ENCODE peak calls at places on chromosomes 3 and 15, in seven cellular contexts. S, D, O, Z, H, F and M are unnamed samples.

GRCh38 chr3:32175607-32176197 is 62.8 kb upstream of the CMTM8 start:
- DNase-seq in S (no peak), D (peak), O (no peak), Z (peak), H (peak), F (peak), M (peak)

GRCh38 chr3:142077155-142077858 is 72.0 kb downstream of the TFDP2 start:
- DNase-seq in S (no peak), D (no peak), O (no peak), Z (no peak), H (no peak), F (no peak), M (no peak)

GRCh38 chr15:79678032-79678701 is 218.6 kb downstream of the MTHFS start:
- DNase-seq in S (no peak), D (no peak), O (no peak), Z (no peak), H (no peak), F (no peak), M (no peak)

GRCh38 chr3:185423178-185423577 is 60.2 kb downstream of the MAP3K13 start:
- DNase-seq in S (no peak), D (peak), O (no peak), Z (peak), H (peak), F (no peak), M (no peak)

GRCh38 chr15:98241032-98241554 is 280.6 kb downstream of the ARRDC4 start:
- DNase-seq in S (no peak), D (no peak), O (no peak), Z (no peak), H (no peak), F (no peak), M (no peak)

GRCh38 chr15:88878720-88879184 is 16.6 kb downstream of the HAPLN3 start:
- DNase-seq in S (no peak), D (peak), O (no peak), Z (peak), H (peak), F (no peak), M (peak)

GRCh38 chr15:101489633-101490407 is at the start of gene PCSK6:
- DNase-seq in S (no peak), D (peak), O (no peak), Z (peak), H (no peak), F (no peak), M (peak)

GRCh38 chr3:11907667-11908660 is 61.3 kb upstream of the TAMM41 start:
- DNase-seq in S (no peak), D (no peak), O (no peak), Z (peak), H (no peak), F (no peak), M (peak)

GRCh38 chr15:97868964-97869363 is 91.5 kb upstream of the ARRDC4 start:
- DNase-seq in S (no peak), D (no peak), O (no peak), Z (no peak), H (no peak), F (no peak), M (no peak)

GRCh38 chr3:64022451-64023186 is 675 bp downstream of the PSMD6 start:
- DNase-seq in S (no peak), D (no peak), O (no peak), Z (peak), H (peak), F (no peak), M (no peak)

GRCh38 chr3:170128259-170128976 is 53.1 kb downstream of the PHC3 start:
- DNase-seq in S (no peak), D (no peak), O (no peak), Z (no peak), H (no peak), F (no peak), M (peak)

GRCh38 chr3:43162573-43163084 is 56.8 kb upstream of the POMGNT2 start:
- DNase-seq in S (no peak), D (no peak), O (no peak), Z (no peak), H (no peak), F (no peak), M (no peak)

GRCh38 chr3:188863999-188864406 is 307.8 kb upstream of the TPRG1 start:
- DNase-seq in S (no peak), D (no peak), O (no peak), Z (no peak), H (no peak), F (no peak), M (no peak)

GRCh38 chr15:73599934-73600333 is 33.3 kb downstream of the NPTN start:
- DNase-seq in S (no peak), D (peak), O (no peak), Z (peak), H (peak), F (no peak), M (no peak)